ENCODE peak calls at places on chromosomes 4 and X, in five cellular contexts. One of them, this sample, is unnamed.

GRCh38 chrX:135264210-135264609 is 12.3 kb downstream of the ETDA start:
- DNase-seq in spleen: no peak
- DNase-seq in Calu3: no peak
- DNase-seq in DND-41: no peak
- DNase-seq in endothelial cell: no peak
- DNase-seq in this sample: no peak

GRCh38 chr4:91065117-91065516 is 937.9 kb downstream of the CCSER1 start:
- DNase-seq in Calu3: no peak
- DNase-seq in spleen: no peak
- DNase-seq in endothelial cell: no peak
- DNase-seq in DND-41: no peak
- DNase-seq in this sample: no peak

GRCh38 chr4:143282170-143282760 is 54.4 kb upstream of the GAB1 start:
- DNase-seq in spleen: no peak
- DNase-seq in DND-41: no peak
- DNase-seq in endothelial cell: no peak
- DNase-seq in Calu3: no peak
- DNase-seq in this sample: no peak

GRCh38 chrX:47936224-47936939 is 67.4 kb downstream of the ZNF182 start:
- DNase-seq in spleen: no peak
- DNase-seq in endothelial cell: no peak
- DNase-seq in DND-41: peak; percentile 71
- DNase-seq in Calu3: no peak
- DNase-seq in this sample: no peak

GRCh38 chr4:133152330-133152791 is 3.3 kb downstream of the PCDH10 start:
- DNase-seq in DND-41: no peak
- DNase-seq in spleen: no peak
- DNase-seq in Calu3: no peak
- DNase-seq in endothelial cell: peak; percentile 20
- DNase-seq in this sample: peak; percentile 34

GRCh38 chrX:40130207-40130606 is 32.4 kb upstream of the BCOR start:
- DNase-seq in DND-41: no peak
- DNase-seq in endothelial cell: no peak
- DNase-seq in Calu3: peak; percentile 60
- DNase-seq in spleen: no peak
- DNase-seq in this sample: no peak

GRCh38 chr4:123562994-123563745 is 166.6 kb downstream of the SPRY1 start:
- DNase-seq in Calu3: no peak
- DNase-seq in spleen: no peak
- DNase-seq in DND-41: no peak
- DNase-seq in endothelial cell: no peak
- DNase-seq in this sample: no peak

GRCh38 chrX:119762718-119763117 is 4.3 kb downstream of the SOWAHD start:
- DNase-seq in Calu3: no peak
- DNase-seq in DND-41: no peak
- DNase-seq in spleen: peak; percentile 75
- DNase-seq in endothelial cell: no peak
- DNase-seq in this sample: no peak

GRCh38 chr4:107210450-107211239 is 174.5 kb upstream of the DKK2 start:
- DNase-seq in spleen: no peak
- DNase-seq in Calu3: peak; percentile 3
- DNase-seq in DND-41: no peak
- DNase-seq in endothelial cell: no peak
- DNase-seq in this sample: no peak

GRCh38 chrX:55451990-55452824 is at the start of gene MAGEH1:
- DNase-seq in endothelial cell: peak; percentile 56
- DNase-seq in Calu3: no peak
- DNase-seq in DND-41: peak; percentile 89
- DNase-seq in spleen: peak; percentile 93
- DNase-seq in this sample: peak; percentile 78

GRCh38 chrX:2933125-2933900 is 4.2 kb upstream of the ARSD start:
- DNase-seq in DND-41: peak; percentile 4
- DNase-seq in spleen: no peak
- DNase-seq in endothelial cell: no peak
- DNase-seq in Calu3: no peak
- DNase-seq in this sample: no peak

GRCh38 chr4:167645358-167645757 is 411.1 kb upstream of the SPOCK3 start:
- DNase-seq in spleen: no peak
- DNase-seq in Calu3: no peak
- DNase-seq in DND-41: no peak
- DNase-seq in endothelial cell: no peak
- DNase-seq in this sample: no peak

GRCh38 chr4:144531841-144532240 is 114.1 kb upstream of the HHIP start:
- DNase-seq in endothelial cell: no peak
- DNase-seq in spleen: no peak
- DNase-seq in DND-41: no peak
- DNase-seq in Calu3: no peak
- DNase-seq in this sample: no peak

GRCh38 chrX:119755981-119756533 is 2.3 kb upstream of the SOWAHD start:
- DNase-seq in endothelial cell: no peak
- DNase-seq in Calu3: no peak
- DNase-seq in spleen: peak; percentile 76
- DNase-seq in DND-41: peak; percentile 72
- DNase-seq in this sample: no peak

GRCh38 chr4:66926687-66927086 is 618.6 kb downstream of the CENPC start:
- DNase-seq in Calu3: no peak
- DNase-seq in endothelial cell: no peak
- DNase-seq in spleen: no peak
- DNase-seq in DND-41: no peak
- DNase-seq in this sample: no peak

GRCh38 chr4:145557720-145558119 is 61.5 kb upstream of the MMAA start:
- DNase-seq in DND-41: peak; percentile 53
- DNase-seq in endothelial cell: peak; percentile 56
- DNase-seq in Calu3: peak; percentile 62
- DNase-seq in spleen: peak; percentile 74
- DNase-seq in this sample: peak; percentile 59

GRCh38 chr4:1354136-1354982 is 7.4 kb downstream of the UVSSA start:
- DNase-seq in DND-41: no peak
- DNase-seq in spleen: no peak
- DNase-seq in endothelial cell: no peak
- DNase-seq in Calu3: no peak
- DNase-seq in this sample: no peak

GRCh38 chrX:69093960-69094935 is 71.0 kb downstream of the PJA1 start:
- DNase-seq in endothelial cell: peak; percentile 43
- DNase-seq in spleen: peak; percentile 59
- DNase-seq in Calu3: peak; percentile 44
- DNase-seq in DND-41: peak; percentile 30
- DNase-seq in this sample: peak; percentile 49

GRCh38 chr4:72951147-72951546 is 118.4 kb downstream of the COX18 start:
- DNase-seq in endothelial cell: no peak
- DNase-seq in Calu3: no peak
- DNase-seq in DND-41: no peak
- DNase-seq in spleen: no peak
- DNase-seq in this sample: no peak
- TF ChIP-seq CTCF in endothelial cell: peak; percentile 36
- TF ChIP-seq CTCF in Calu3: no peak
- TF ChIP-seq CTCF in DND-41: no peak
- TF ChIP-seq CTCF in spleen: no peak
- TF ChIP-seq CTCF in this sample: peak; percentile 32

DNA sequence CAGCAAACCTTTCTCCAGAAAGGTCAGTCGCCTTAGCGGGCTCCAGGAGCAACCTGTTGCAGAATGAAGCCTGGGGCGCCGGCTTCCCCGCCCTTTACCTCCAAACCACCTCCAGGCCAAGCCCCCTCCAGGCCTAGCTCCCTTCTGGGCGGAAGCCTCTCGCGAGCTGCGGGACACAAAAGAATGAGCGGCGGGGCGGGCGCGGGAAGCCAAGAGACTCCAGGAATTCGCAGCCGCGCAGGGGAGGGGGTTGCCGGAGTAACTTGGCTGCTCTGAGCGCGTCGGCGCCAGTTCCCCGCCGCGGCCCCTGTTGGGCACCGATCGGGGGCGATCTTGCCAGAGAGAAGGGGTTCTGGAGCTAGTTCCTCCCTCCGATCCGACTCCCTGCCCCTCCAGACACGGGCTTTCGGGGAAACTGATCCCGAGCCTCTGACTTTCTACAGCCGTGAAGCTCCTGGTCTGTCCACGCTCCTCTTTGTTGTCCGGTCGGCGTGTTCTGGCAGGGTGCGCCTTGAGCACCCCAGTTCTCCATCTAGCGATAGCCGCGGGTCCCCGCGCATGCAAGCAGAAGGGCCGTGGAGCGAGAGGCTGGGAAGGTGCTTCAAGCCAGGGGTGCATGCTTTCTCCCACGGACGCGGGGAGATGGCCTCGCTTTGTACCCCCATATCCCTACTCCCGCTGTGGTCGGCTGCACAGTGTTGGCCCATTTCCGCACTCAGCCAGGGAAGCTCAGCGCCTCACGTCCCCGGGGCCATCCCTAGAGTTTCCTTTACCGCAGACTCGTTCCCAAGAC is 1.2 kb downstream of the PROM1 start:
- DNase-seq in DND-41: no peak
- DNase-seq in Calu3: peak; percentile 37
- DNase-seq in spleen: peak; percentile 79
- DNase-seq in endothelial cell: peak; percentile 79
- DNase-seq in this sample: peak; percentile 62
- TF ChIP-seq CTCF in DND-41: no peak
- TF ChIP-seq CTCF in Calu3: no peak
- TF ChIP-seq CTCF in spleen: no peak
- TF ChIP-seq CTCF in endothelial cell: no peak
- TF ChIP-seq CTCF in this sample: no peak

GRCh38 chrX:8820910-8821527 is 19.8 kb upstream of the FAM9A start:
- DNase-seq in Calu3: no peak
- DNase-seq in DND-41: no peak
- DNase-seq in spleen: no peak
- DNase-seq in endothelial cell: peak; percentile 23
- DNase-seq in this sample: no peak
- TF ChIP-seq CTCF in Calu3: no peak
- TF ChIP-seq CTCF in DND-41: no peak
- TF ChIP-seq CTCF in spleen: no peak
- TF ChIP-seq CTCF in endothelial cell: no peak
- TF ChIP-seq CTCF in this sample: no peak

GRCh38 chr4:55010550-55010949 is 114.8 kb downstream of the KDR start:
- DNase-seq in Calu3: no peak
- DNase-seq in DND-41: no peak
- DNase-seq in endothelial cell: no peak
- DNase-seq in spleen: no peak
- DNase-seq in this sample: no peak

GRCh38 chr4:55005910-55006309 is 119.5 kb downstream of the KDR start:
- DNase-seq in endothelial cell: no peak
- DNase-seq in DND-41: no peak
- DNase-seq in spleen: no peak
- DNase-seq in Calu3: no peak
- DNase-seq in this sample: no peak

GRCh38 chr4:55004831-55005230 is 120.6 kb downstream of the KDR start:
- DNase-seq in DND-41: no peak
- DNase-seq in spleen: no peak
- DNase-seq in Calu3: no peak
- DNase-seq in endothelial cell: no peak
- DNase-seq in this sample: no peak

GRCh38 chr4:55012363-55013255 is 112.8 kb downstream of the KDR start:
- DNase-seq in Calu3: no peak
- DNase-seq in DND-41: no peak
- DNase-seq in spleen: no peak
- DNase-seq in endothelial cell: no peak
- DNase-seq in this sample: no peak

GRCh38 chr4:55008166-55009056 is 117.0 kb downstream of the KDR start:
- DNase-seq in spleen: no peak
- DNase-seq in endothelial cell: no peak
- DNase-seq in Calu3: no peak
- DNase-seq in DND-41: no peak
- DNase-seq in this sample: no peak
- TF ChIP-seq CTCF in spleen: no peak
- TF ChIP-seq CTCF in endothelial cell: peak; percentile 62
- TF ChIP-seq CTCF in Calu3: no peak
- TF ChIP-seq CTCF in DND-41: peak; percentile 39
- TF ChIP-seq CTCF in this sample: peak; percentile 16

GRCh38 chr4:102715057-102715456 is 45.7 kb downstream of the MANBA start:
- DNase-seq in DND-41: no peak
- DNase-seq in endothelial cell: no peak
- DNase-seq in spleen: no peak
- DNase-seq in Calu3: no peak
- DNase-seq in this sample: no peak
- TF ChIP-seq CTCF in DND-41: peak; percentile 35
- TF ChIP-seq CTCF in endothelial cell: no peak
- TF ChIP-seq CTCF in spleen: no peak
- TF ChIP-seq CTCF in Calu3: no peak
- TF ChIP-seq CTCF in this sample: no peak

GRCh38 chr4:98745372-98745771 is 87.0 kb upstream of the TSPAN5 start:
- DNase-seq in endothelial cell: peak; percentile 21
- DNase-seq in spleen: no peak
- DNase-seq in DND-41: no peak
- DNase-seq in Calu3: no peak
- DNase-seq in this sample: no peak
- TF ChIP-seq CTCF in endothelial cell: no peak
- TF ChIP-seq CTCF in spleen: no peak
- TF ChIP-seq CTCF in DND-41: no peak
- TF ChIP-seq CTCF in Calu3: no peak
- TF ChIP-seq CTCF in this sample: no peak

DNA sequence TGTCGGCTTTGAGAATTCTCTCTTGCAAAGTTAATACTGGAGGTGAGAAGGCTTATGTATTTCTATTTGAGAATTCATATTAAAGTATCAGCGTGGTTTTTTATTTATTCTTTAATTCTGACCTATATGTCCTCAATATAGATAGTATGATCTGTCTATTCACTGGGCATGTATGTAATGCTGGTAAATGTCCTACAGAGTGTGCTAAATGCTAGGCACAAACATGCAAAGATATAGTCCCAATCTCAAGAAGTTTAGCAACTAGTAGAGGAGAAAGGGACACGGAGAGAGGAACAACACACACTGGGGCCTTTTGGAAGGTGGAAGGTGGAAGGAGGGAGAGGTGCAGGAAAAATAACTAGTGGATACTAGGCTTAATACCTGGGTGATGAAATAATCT is 11.0 kb upstream of the BMPR1B start:
- DNase-seq in spleen: no peak
- DNase-seq in endothelial cell: no peak
- DNase-seq in DND-41: no peak
- DNase-seq in Calu3: no peak
- DNase-seq in this sample: no peak
- TF ChIP-seq CTCF in spleen: no peak
- TF ChIP-seq CTCF in endothelial cell: no peak
- TF ChIP-seq CTCF in DND-41: no peak
- TF ChIP-seq CTCF in Calu3: no peak
- TF ChIP-seq CTCF in this sample: no peak

This sample was measured in glutamatergic neuron.